ENCODE peak calls at places on chromosome 21, in four cellular contexts. V is ACHN; R is OCI-LY7; N is stimulated activated CD4-positive, alpha-beta T cell treated with anti-CD3 and anti-CD28 coated beads, Interleukin-2, amount 100 ng/mL, for 24 hours. D is an unnamed sample.

GRCh38 chr21:39258207-39258606 is 55.2 kb downstream of the BRWD1 start:
- DNase-seq in V (no peak), N (no peak), R (no peak), D (no peak)

GRCh38 chr21:45075606-45076244 is 1.3 kb downstream of the ADARB1 start:
- DNase-seq in R (no peak), V (no peak), N (no peak), D (no peak)

GRCh38 chr21:40793057-40793456 is 53.9 kb downstream of the DSCAM start:
- DNase-seq in R (no peak), N (no peak), V (no peak), D (no peak)

GRCh38 chr21:45991606-45992301 is 10.2 kb downstream of the COL6A1 start:
- DNase-seq in R (no peak), N (no peak), V (no peak), D (no peak)

GRCh38 chr21:39373634-39374033 is 24.7 kb upstream of the HMGN1 start:
- DNase-seq in N (no peak), R (peak), V (peak), D (no peak)

GRCh38 chr21:44710756-44711326 is 531 bp downstream of the TSPEAR start:
- DNase-seq in V (no peak), N (no peak), R (no peak), D (no peak)

GRCh38 chr21:29504751-29505321 is 206.1 kb downstream of the BACH1 start:
- DNase-seq in R (no peak), N (no peak), V (peak), D (no peak)

GRCh38 chr21:34550400-34550799 is 38.4 kb upstream of the KCNE1 start:
- DNase-seq in N (no peak), V (no peak), R (no peak), D (no peak)

GRCh38 chr21:37536616-37537278 is 170.2 kb downstream of the DYRK1A start:
- DNase-seq in V (no peak), R (no peak), N (no peak), D (no peak)

GRCh38 chr21:18549214-18549905 is 145.8 kb upstream of the TMPRSS15 start:
- DNase-seq in R (no peak), V (no peak), N (no peak), D (no peak)

GRCh38 chr21:26881504-26882228 is 36.5 kb upstream of the ADAMTS1 start:
- DNase-seq in V (peak), N (no peak), R (peak), D (no peak)

GRCh38 chr21:25767921-25768320 is 33.1 kb downstream of the GABPA start:
- DNase-seq in R (no peak), V (no peak), N (no peak), D (no peak)

D was measured in right cardiac atrium.